ENCODE peak calls at places on chromosomes 3 and 15, in ten cellular contexts. One of them, this sample, is unnamed.

GRCh38 chr3:71512000-71512399 is 71.5 kb downstream of the FOXP1 start:
- DNase-seq in NCI-H345: no peak
- DNase-seq in stimulated activated CD4-positive, alpha-beta T cell treated with anti-CD3 and anti-CD28 coated beads, Interleukin-2, amount 100 ng/mL, for 4 hours: peak
- DNase-seq in activated naive CD8-positive, alpha-beta T cell treated with anti-CD3 and anti-CD28 coated beads, Interleukin-2, amount 50 U/mL, for 24 hours: no peak
- DNase-seq in T-helper 1 cell: peak
- DNase-seq in heart left ventricle: no peak
- DNase-seq in sigmoid colon: no peak
- DNase-seq in NCI-H524: peak
- DNase-seq in glomerular endothelial cell: no peak
- DNase-seq in IMR-90: no peak
- DNase-seq in this sample: no peak

GRCh38 chr3:12895391-12896205 is 54.2 kb upstream of the RPL32 start:
- DNase-seq in NCI-H345: no peak
- DNase-seq in stimulated activated CD4-positive, alpha-beta T cell treated with anti-CD3 and anti-CD28 coated beads, Interleukin-2, amount 100 ng/mL, for 4 hours: no peak
- DNase-seq in activated naive CD8-positive, alpha-beta T cell treated with anti-CD3 and anti-CD28 coated beads, Interleukin-2, amount 50 U/mL, for 24 hours: no peak
- DNase-seq in T-helper 1 cell: no peak
- DNase-seq in heart left ventricle: peak
- DNase-seq in sigmoid colon: no peak
- DNase-seq in NCI-H524: no peak
- DNase-seq in glomerular endothelial cell: no peak
- DNase-seq in IMR-90: peak
- DNase-seq in this sample: no peak

GRCh38 chr3:69740103-69741021 is 1.1 kb downstream of the MITF start:
- DNase-seq in NCI-H345: peak
- DNase-seq in stimulated activated CD4-positive, alpha-beta T cell treated with anti-CD3 and anti-CD28 coated beads, Interleukin-2, amount 100 ng/mL, for 4 hours: no peak
- DNase-seq in activated naive CD8-positive, alpha-beta T cell treated with anti-CD3 and anti-CD28 coated beads, Interleukin-2, amount 50 U/mL, for 24 hours: no peak
- DNase-seq in T-helper 1 cell: no peak
- DNase-seq in heart left ventricle: peak
- DNase-seq in sigmoid colon: peak
- DNase-seq in NCI-H524: no peak
- DNase-seq in glomerular endothelial cell: no peak
- DNase-seq in IMR-90: no peak
- DNase-seq in this sample: peak

GRCh38 chr15:56919708-56920637 is 1.5 kb downstream of the TCF12 start:
- DNase-seq in NCI-H345: no peak
- DNase-seq in stimulated activated CD4-positive, alpha-beta T cell treated with anti-CD3 and anti-CD28 coated beads, Interleukin-2, amount 100 ng/mL, for 4 hours: no peak
- DNase-seq in activated naive CD8-positive, alpha-beta T cell treated with anti-CD3 and anti-CD28 coated beads, Interleukin-2, amount 50 U/mL, for 24 hours: peak
- DNase-seq in T-helper 1 cell: no peak
- DNase-seq in heart left ventricle: peak
- DNase-seq in sigmoid colon: peak
- DNase-seq in NCI-H524: peak
- DNase-seq in glomerular endothelial cell: no peak
- DNase-seq in IMR-90: peak
- DNase-seq in this sample: peak

GRCh38 chr3:16066975-16067374 is 107.5 kb upstream of the GALNT15 start:
- DNase-seq in NCI-H345: no peak
- DNase-seq in stimulated activated CD4-positive, alpha-beta T cell treated with anti-CD3 and anti-CD28 coated beads, Interleukin-2, amount 100 ng/mL, for 4 hours: no peak
- DNase-seq in activated naive CD8-positive, alpha-beta T cell treated with anti-CD3 and anti-CD28 coated beads, Interleukin-2, amount 50 U/mL, for 24 hours: no peak
- DNase-seq in T-helper 1 cell: no peak
- DNase-seq in heart left ventricle: no peak
- DNase-seq in sigmoid colon: no peak
- DNase-seq in NCI-H524: no peak
- DNase-seq in glomerular endothelial cell: no peak
- DNase-seq in IMR-90: peak
- DNase-seq in this sample: no peak

GRCh38 chr3:65408531-65409181 is 630.1 kb downstream of the MAGI1 start:
- DNase-seq in NCI-H345: no peak
- DNase-seq in stimulated activated CD4-positive, alpha-beta T cell treated with anti-CD3 and anti-CD28 coated beads, Interleukin-2, amount 100 ng/mL, for 4 hours: no peak
- DNase-seq in activated naive CD8-positive, alpha-beta T cell treated with anti-CD3 and anti-CD28 coated beads, Interleukin-2, amount 50 U/mL, for 24 hours: no peak
- DNase-seq in T-helper 1 cell: no peak
- DNase-seq in heart left ventricle: no peak
- DNase-seq in sigmoid colon: no peak
- DNase-seq in NCI-H524: no peak
- DNase-seq in glomerular endothelial cell: peak
- DNase-seq in IMR-90: no peak
- DNase-seq in this sample: no peak

GRCh38 chr3:188950006-188950405 is 221.8 kb upstream of the TPRG1 start:
- DNase-seq in NCI-H345: no peak
- DNase-seq in stimulated activated CD4-positive, alpha-beta T cell treated with anti-CD3 and anti-CD28 coated beads, Interleukin-2, amount 100 ng/mL, for 4 hours: no peak
- DNase-seq in activated naive CD8-positive, alpha-beta T cell treated with anti-CD3 and anti-CD28 coated beads, Interleukin-2, amount 50 U/mL, for 24 hours: no peak
- DNase-seq in T-helper 1 cell: no peak
- DNase-seq in heart left ventricle: no peak
- DNase-seq in sigmoid colon: no peak
- DNase-seq in NCI-H524: no peak
- DNase-seq in glomerular endothelial cell: no peak
- DNase-seq in IMR-90: no peak
- DNase-seq in this sample: no peak

GRCh38 chr15:66825139-66825538 is 123.1 kb downstream of the SMAD6 start:
- DNase-seq in NCI-H345: no peak
- DNase-seq in stimulated activated CD4-positive, alpha-beta T cell treated with anti-CD3 and anti-CD28 coated beads, Interleukin-2, amount 100 ng/mL, for 4 hours: no peak
- DNase-seq in activated naive CD8-positive, alpha-beta T cell treated with anti-CD3 and anti-CD28 coated beads, Interleukin-2, amount 50 U/mL, for 24 hours: no peak
- DNase-seq in T-helper 1 cell: no peak
- DNase-seq in heart left ventricle: no peak
- DNase-seq in sigmoid colon: no peak
- DNase-seq in NCI-H524: no peak
- DNase-seq in glomerular endothelial cell: no peak
- DNase-seq in IMR-90: no peak
- DNase-seq in this sample: no peak